ENCODE peak calls at places on chromosomes 6 and 20, in six cellular contexts. U, A, L, T, R and N are unnamed samples.

GRCh38 chr20:35129647-35130069 is 17.5 kb downstream of the EDEM2 start:
- DNase-seq in U (no peak), A (no peak), L (peak; percentile 44), T (no peak), R (no peak), N (no peak)

GRCh38 chr6:43964659-43965570 is 162.3 kb downstream of the MRPL14 start:
- DNase-seq in U (no peak), A (no peak), L (no peak), T (no peak), R (no peak), N (no peak)

GRCh38 chr20:57438552-57438951 is 47.4 kb downstream of the RBM38 start:
- DNase-seq in U (no peak), A (no peak), L (no peak), T (no peak), R (no peak), N (no peak)

GRCh38 chr6:146968041-146968760 is 236.0 kb upstream of the STXBP5 start:
- DNase-seq in U (peak; percentile 50), A (no peak), L (peak; percentile 84), T (peak; percentile 69), R (no peak), N (peak; percentile 76)

GRCh38 chr20:58224097-58224496 is 4.4 kb downstream of the ANKRD60 start:
- DNase-seq in U (no peak), A (no peak), L (no peak), T (no peak), R (no peak), N (no peak)

GRCh38 chr6:44715188-44715587 is 327.7 kb downstream of the CDC5L start:
- DNase-seq in U (no peak), A (no peak), L (no peak), T (peak; percentile 63), R (no peak), N (no peak)

GRCh38 chr6:3231213-3232016 is 4.0 kb upstream of the TUBB2B start:
- DNase-seq in U (no peak), A (no peak), L (peak; percentile 74), T (no peak), R (no peak), N (peak; percentile 31)

GRCh38 chr6:166633732-166634535 is 6.9 kb upstream of the RPS6KA2 start:
- DNase-seq in U (no peak), A (no peak), L (peak; percentile 36), T (no peak), R (no peak), N (no peak)

DNA sequence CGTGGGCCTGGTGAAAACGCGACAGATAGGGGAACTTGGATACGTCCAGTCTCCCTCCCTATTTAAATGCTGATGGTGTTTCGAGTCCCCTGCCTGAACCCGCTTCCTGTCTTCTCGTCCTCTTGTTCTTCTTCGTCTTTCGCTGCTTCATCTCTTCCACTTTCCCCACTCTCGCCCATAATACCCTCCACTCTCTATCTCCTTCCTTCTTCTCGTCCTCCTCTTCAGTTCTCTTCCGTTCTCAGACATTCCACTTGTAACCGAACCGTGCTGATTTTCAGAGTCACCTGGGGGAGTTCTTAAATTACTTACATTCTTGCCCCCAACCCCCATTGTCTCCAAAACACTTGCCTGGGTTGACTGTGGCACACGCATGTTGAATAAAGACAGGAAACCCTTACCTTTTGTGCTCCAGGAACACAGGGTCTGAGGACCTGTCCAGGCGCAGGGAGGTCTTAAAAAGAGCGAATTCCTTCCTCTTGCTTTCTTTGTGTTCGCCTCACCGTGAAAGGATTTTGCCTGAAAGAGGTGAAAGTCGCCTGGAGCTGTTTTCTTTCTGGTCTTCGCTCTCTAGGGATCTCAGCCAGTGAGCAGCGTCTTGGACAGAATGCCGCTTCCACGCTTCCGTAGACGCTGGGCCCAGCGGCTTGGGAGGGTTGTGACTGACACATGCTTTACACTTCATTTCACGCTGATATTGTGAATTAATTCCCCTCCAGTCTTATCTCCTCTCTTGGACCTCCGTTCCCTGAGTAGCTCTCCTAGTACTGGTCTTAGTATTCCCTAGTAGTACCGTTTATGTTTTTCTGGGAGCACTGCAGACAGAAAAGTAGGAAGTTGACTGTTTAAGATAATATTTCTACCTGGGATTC is 184.0 kb downstream of the GPX5 start:
- DNase-seq in U (no peak), A (no peak), L (no peak), T (no peak), R (no peak), N (no peak)
- H3K4me3 ChIP-seq in U (peak overlapping the region; percentile 4), A (no peak overlapping the region), L (peak overlapping the region; percentile 32), T (peak overlapping the region; percentile 38), R (no peak overlapping the region), N (peak overlapping the region; percentile 37)

GRCh38 chr6:24401458-24401857 is 1.3 kb upstream of the MRS2 start:
- DNase-seq in U (no peak), A (no peak), L (no peak), T (no peak), R (no peak), N (no peak)

GRCh38 chr6:24408719-24409410 is 6.1 kb downstream of the MRS2 start:
- DNase-seq in U (no peak), A (no peak), L (no peak), T (no peak), R (no peak), N (no peak)

GRCh38 chr6:24402697-24403500 is at the start of gene MRS2:
- DNase-seq in U (peak; percentile 40), A (peak; percentile 92), L (peak; percentile 74), T (no peak), R (peak; percentile 67), N (peak; percentile 32)

GRCh38 chr6:24403501-24403824 is 727 bp downstream of the MRS2 start:
- DNase-seq in U (no peak), A (no peak), L (no peak), T (no peak), R (no peak), N (no peak)

GRCh38 chr6:24405262-24405661 is 2.5 kb downstream of the MRS2 start:
- DNase-seq in U (no peak), A (no peak), L (no peak), T (no peak), R (no peak), N (no peak)
- H3K4me3 ChIP-seq in U (no peak overlapping the region), A (no peak overlapping the region), L (no peak overlapping the region), T (no peak overlapping the region), R (no peak overlapping the region), N (no peak overlapping the region)

DNA sequence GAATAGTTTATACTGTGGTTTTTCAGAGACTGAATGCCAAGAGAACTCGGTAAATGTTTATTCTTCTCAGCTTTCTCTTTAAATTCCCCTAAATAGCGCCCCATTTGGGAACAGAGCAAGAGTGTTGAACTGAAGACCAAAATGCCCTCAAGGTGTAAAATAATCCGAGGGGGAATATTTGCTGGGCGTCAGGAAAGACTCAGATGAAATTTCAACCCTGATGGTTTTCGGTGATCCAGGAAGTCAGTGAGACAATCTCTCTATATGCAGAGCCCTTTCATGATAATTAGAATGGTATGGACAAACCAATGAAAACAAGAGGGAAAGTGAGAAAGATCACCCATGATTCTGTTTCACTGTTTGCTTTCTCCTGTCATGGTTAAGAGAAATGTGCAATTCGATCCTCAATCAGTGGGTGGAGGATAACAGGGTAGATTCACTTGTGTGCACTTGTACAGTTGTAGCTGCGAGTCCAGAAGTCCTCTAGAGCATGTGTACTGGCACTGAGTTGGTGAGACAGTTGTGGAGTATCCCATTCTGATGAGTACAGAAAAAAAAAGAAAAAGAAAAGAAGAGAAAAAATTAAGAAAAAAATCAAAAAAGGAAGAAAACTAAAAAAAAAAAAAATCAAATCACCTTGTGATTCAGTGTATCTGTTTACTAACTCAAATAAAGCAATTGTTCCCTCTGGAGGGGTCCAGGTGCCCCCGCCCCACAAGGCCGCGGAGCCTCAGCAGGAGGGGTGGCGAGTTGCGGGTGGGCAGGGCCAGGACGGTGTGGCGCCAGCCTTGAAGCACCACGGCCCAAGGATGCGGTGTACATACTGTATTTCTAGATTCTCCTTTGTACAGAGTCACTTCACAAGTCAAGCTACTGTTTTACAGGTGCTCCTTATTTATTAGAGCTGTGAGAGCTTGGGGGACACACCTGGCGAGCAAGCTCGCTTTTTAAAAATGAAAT is 164.9 kb downstream of the SCML4 start:
- DNase-seq in U (no peak), A (no peak), L (peak; percentile 40), T (no peak), R (no peak), N (no peak)
- H3K4me3 ChIP-seq in U (no peak overlapping the region), A (no peak overlapping the region), L (peak overlapping the region; percentile 20), T (no peak overlapping the region), R (no peak overlapping the region), N (no peak overlapping the region)

DNA sequence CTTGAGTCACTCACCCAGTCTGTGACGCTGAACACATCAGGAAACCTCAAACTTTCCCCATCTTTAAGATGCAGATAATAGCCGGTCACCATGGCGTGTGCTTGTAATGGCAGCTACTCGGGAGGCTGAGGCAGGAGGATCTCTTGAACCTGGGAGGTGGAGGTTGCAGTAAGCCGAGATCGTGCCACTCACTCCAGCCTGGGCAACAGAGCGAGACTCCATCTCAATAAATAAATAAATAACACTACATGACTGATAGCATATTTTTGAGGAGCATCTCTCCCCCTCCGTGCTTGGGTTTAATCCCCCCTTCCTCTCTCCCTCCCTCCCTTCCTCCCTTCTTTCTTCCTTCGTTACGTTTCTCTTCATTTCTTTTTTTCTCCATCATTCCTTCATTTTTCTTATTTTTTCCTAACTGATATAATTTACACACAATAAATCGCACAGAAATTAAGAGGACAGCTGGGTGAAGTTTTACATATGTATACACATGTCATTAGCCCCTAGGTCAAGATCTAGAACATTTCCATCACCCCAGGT is 51.3 kb upstream of the EZR start:
- DNase-seq in U (no peak), A (no peak), L (no peak), T (no peak), R (peak; percentile 60), N (no peak)
- H3K4me3 ChIP-seq in U (peak overlapping the region; percentile 39), A (peak overlapping the region; percentile 56), L (peak overlapping the region; percentile 50), T (peak overlapping the region; percentile 34), R (peak overlapping the region; percentile 57), N (peak overlapping the region; percentile 49)

DNA sequence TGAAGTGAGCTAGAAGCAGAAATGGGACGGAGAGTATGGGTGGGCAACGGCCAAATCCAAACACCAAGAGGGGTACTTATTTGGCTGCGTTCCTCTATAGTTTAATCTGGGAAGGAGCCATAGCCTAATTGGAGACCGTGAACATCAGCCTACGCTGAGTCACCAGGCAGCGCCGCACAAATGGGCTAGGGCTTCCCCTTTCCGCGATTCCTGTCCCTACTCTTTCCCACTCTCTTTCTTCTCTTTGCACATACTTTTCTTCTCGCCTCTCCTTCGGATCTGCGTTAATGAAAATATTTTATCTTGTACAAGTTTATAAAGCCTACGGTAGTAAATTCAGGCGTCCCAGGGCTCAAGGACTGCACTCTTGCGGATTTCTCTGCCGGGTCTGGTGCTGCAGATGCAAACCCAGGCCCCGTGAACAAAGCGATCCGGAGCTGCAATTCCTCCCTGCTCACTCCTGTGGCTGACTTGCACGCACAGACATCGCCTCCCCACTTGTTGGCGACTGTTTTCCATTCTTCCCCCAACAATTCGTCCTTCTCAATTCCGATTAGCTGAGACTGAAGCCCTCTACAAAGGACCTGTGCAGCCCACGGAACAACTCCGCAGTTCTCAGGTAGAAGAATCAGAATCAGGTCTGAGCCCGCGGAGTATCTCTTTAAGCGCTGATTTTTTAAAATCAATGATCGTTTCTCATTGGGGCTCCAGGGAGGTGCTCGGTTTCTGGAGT is 4.2 kb upstream of the TBX18 start:
- DNase-seq in U (no peak), A (no peak), L (no peak), T (no peak), R (no peak), N (no peak)
- H3K4me3 ChIP-seq in U (peak overlapping the region; percentile 41), A (peak overlapping the region; percentile 50), L (no peak overlapping the region), T (no peak overlapping the region), R (no peak overlapping the region), N (peak overlapping the region; percentile 44)